ENCODE peak calls at places on chromosomes 11 and 22, in four cellular contexts. L is left lung, S is OCI-LY7, A is IMR-90. X is an unnamed sample. For H3K4me1, H3K9me3 and H3K36me3, the result is how much of the 10 kb centered on the place peaks cover.

GRCh38 chr22:42022162-42022847 is 23.7 kb downstream of the WBP2NL start:
- DNase-seq in L (no peak), S (peak), A (no peak), X (no peak)

GRCh38 chr11:122853971-122854446 is 15.7 kb downstream of the CRTAM start:
- DNase-seq in L (no peak), S (peak), A (peak), X (peak)

GRCh38 chr11:89182773-89183172 is 5.1 kb downstream of the TYR start:
- DNase-seq in L (no peak), S (no peak), A (peak), X (no peak)

GRCh38 chr22:35597692-35598395 is 19.3 kb downstream of the MB start:
- DNase-seq in L (peak), S (no peak), A (no peak), X (no peak)

GRCh38 chr11:65555693-65556231 is 2.4 kb downstream of the LTBP3 start:
- DNase-seq in L (peak), S (no peak), A (peak), X (no peak)

GRCh38 chr11:706957-707816 is 1.2 kb downstream of the EPS8L2 start:
- DNase-seq in L (peak), S (no peak), A (no peak), X (no peak)

GRCh38 chr11:36002196-36002595 is 58.3 kb downstream of the LDLRAD3 start:
- DNase-seq in L (no peak), S (no peak), A (no peak), X (no peak)

GRCh38 chr11:118634435-118635236 is 27.2 kb downstream of the PHLDB1 start:
- DNase-seq in L (peak), S (no peak), A (peak), X (no peak)

GRCh38 chr11:126495281-126495680 is 139.8 kb downstream of the ST3GAL4 start:
- DNase-seq in L (no peak), S (no peak), A (no peak), X (no peak)

DNA sequence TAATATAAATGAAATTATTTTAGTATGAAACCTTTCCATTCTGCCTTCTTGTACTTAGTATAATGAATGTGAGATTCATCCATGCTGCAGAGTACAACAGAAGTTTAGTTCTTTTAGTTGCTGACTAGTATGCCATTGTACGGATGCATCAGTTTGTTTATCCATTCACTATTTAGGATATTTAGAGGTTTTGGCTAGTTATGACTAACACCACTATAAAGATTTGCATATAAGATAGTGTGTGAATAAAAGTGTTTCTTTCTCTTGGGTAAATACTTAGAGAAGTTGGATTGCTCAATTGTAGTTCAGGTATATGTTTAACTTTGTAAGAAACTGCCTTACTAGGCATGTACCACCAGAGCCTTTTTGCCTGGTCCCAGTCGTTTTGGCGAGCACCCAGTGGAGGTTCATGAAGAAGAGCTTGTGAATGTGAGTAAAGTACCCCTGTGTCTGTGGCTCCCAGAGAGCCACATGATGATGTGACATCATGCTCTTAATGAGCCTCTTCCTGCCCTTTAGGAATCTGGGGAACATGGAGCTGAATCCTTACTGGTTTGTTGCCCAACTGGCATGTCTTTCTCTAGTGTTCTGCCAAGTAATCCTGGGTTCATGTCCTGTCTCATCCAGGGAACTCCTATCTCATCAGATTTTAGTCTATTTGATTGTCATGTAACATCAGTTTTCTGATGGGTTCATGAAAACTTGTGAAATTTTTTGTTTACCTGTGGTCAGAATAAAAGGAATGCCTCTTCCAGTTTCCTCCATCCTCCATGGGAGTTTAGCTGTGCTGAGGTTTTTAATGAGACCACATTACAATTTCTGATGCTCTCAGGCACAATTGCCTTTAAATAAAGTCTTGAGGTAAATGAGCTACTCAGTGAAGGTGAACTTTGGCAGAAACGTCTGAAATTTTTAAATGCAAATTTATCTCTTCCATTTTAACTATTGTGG is 234.8 kb downstream of the CASP12 start:
- DNase-seq in L (no peak), S (no peak), A (peak), X (no peak)
- H3K4me1 ChIP-seq in L (under half), S (under half), A (under half), X (under half)

GRCh38 chr11:134498326-134499139 is 86.5 kb upstream of the B3GAT1 start:
- DNase-seq in L (no peak), S (no peak), A (no peak), X (no peak)

GRCh38 chr11:134502153-134502550 is 90.1 kb upstream of the B3GAT1 start:
- DNase-seq in L (no peak), S (no peak), A (no peak), X (no peak)

GRCh38 chr11:134501406-134502152 is 89.5 kb upstream of the B3GAT1 start:
- DNase-seq in L (no peak), S (no peak), A (no peak), X (no peak)

GRCh38 chr11:134499990-134500389 is 87.9 kb upstream of the B3GAT1 start:
- DNase-seq in L (no peak), S (no peak), A (no peak), X (no peak)

GRCh38 chr11:134500621-134501020 is 88.6 kb upstream of the B3GAT1 start:
- DNase-seq in L (no peak), S (no peak), A (no peak), X (no peak)
- H3K9me3 ChIP-seq in L (under half), S (under half), A (half or more), X (under half)

GRCh38 chr11:120457996-120458395 is 53.6 kb upstream of the GRIK4 start:
- DNase-seq in L (no peak), S (no peak), A (no peak), X (no peak)

GRCh38 chr11:120455487-120455886 is 56.1 kb upstream of the GRIK4 start:
- DNase-seq in L (no peak), S (no peak), A (no peak), X (no peak)
- H3K36me3 ChIP-seq in L (half or more), S (under half), A (half or more), X (under half)

GRCh38 chr11:2735053-2735589 is 35.3 kb upstream of the KCNQ1OT1 start:
- DNase-seq in L (peak), S (no peak), A (no peak), X (no peak)

GRCh38 chr11:2738551-2739431 is 39.0 kb upstream of the KCNQ1OT1 start:
- DNase-seq in L (peak), S (no peak), A (no peak), X (no peak)

GRCh38 chr11:2737876-2738275 is 38.1 kb upstream of the KCNQ1OT1 start:
- DNase-seq in L (no peak), S (no peak), A (no peak), X (no peak)

GRCh38 chr11:2736577-2737225 is 36.9 kb upstream of the KCNQ1OT1 start:
- DNase-seq in L (no peak), S (no peak), A (no peak), X (no peak)

GRCh38 chr11:2737226-2737590 is 37.4 kb upstream of the KCNQ1OT1 start:
- DNase-seq in L (no peak), S (no peak), A (no peak), X (no peak)
- H3K4me1 ChIP-seq in L (under half), S (under half), A (under half), X (under half)

GRCh38 chr11:58801302-58801701 is 43.2 kb downstream of the GLYATL2 start:
- DNase-seq in L (no peak), S (no peak), A (no peak), X (no peak)
- H3K9me3 ChIP-seq in L (under half), S (under half), A (under half), X (under half)

DNA sequence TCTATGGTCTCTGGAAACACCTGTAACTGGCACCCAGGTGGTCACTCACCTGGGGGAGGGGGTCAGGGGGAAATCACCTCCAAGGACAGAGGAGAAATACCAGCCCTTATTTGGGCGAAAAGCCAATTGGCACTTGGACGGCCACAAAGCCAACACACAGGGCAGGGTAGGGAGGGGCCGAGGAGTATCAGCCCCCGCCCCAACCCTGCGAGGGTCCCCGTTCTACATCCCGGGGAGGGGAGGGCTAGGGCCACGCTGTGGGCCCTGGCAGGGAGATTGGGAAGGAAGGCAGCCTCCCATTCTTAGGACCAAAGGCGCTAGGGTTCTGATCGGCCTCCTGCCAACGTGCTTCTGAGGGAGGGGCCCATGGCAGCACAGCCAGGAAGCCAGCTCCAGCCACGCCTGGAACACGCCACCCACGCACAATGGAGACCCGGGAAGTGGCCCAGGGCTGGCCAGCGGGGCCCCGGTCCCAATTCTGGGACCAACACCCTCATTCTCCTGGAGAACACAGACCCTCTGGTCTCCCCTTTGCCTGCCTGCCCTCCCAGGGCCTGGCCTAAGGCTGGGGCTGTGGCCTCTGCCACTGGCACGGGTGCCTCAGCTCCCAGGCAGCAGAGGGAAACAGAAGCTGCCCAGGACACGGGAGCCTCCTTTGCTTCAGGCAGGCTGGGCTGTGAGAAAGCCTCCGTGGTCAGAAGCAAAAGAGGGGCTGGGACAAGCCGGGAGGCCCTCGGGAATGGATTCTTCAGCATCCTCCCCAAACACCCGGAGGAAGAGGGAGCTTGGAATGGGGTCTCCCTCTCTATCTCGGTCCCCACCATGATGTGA is 7.4 kb downstream of the CBX6 start:
- DNase-seq in L (no peak), S (no peak), A (no peak), X (no peak)
- H3K36me3 ChIP-seq in L (under half), S (half or more), A (under half), X (under half)

GRCh38 chr11:19739872-19740271 is 27.2 kb downstream of the NAV2 start:
- DNase-seq in L (no peak), S (no peak), A (peak), X (no peak)

GRCh38 chr11:19736831-19737230 is 24.2 kb downstream of the NAV2 start:
- DNase-seq in L (no peak), S (no peak), A (no peak), X (no peak)

GRCh38 chr11:19738124-19738523 is 25.5 kb downstream of the NAV2 start:
- DNase-seq in L (no peak), S (no peak), A (no peak), X (no peak)

GRCh38 chr11:19735512-19735911 is 22.9 kb downstream of the NAV2 start:
- DNase-seq in L (no peak), S (no peak), A (peak), X (no peak)

GRCh38 chr11:19737575-19737974 is 24.9 kb downstream of the NAV2 start:
- DNase-seq in L (no peak), S (no peak), A (no peak), X (no peak)
- H3K4me1 ChIP-seq in L (under half), S (under half), A (under half), X (under half)

X was measured in CD8-positive, alpha-beta T cell.